ENCODE peak calls at places on chromosomes 7 and 10, in eight cellular contexts. J is HT-29; G is cardiac muscle cell; Z is activated naive CD4-positive, alpha-beta T cell treated with Interleukin-2 at 50 U/mL for 16 hours; Y is uterus; N is mucosa of gallbladder; O is EH; Q is stimulated activated CD4-positive, alpha-beta T cell treated with anti-CD3 and anti-CD28 coated beads, Interleukin-15, amount 100 ng/mL, for 48 hours. V is an unnamed sample.

GRCh38 chr7:7922684-7923385 is 45.8 kb upstream of the GLCCI1 start:
- DNase-seq in J (peak), G (no peak), Z (no peak), Y (no peak), N (no peak), O (no peak), Q (no peak), V (no peak)

GRCh38 chr10:25176421-25176968 is 1.7 kb downstream of the GPR158 start:
- DNase-seq in J (no peak), G (peak), Z (no peak), Y (no peak), N (no peak), O (no peak), Q (no peak), V (no peak)

GRCh38 chr10:48767752-48768450 is 83.2 kb downstream of the WDFY4 start:
- DNase-seq in J (no peak), G (no peak), Z (no peak), Y (no peak), N (no peak), O (no peak), Q (no peak), V (no peak)

GRCh38 chr10:18545626-18546025 is 105.8 kb downstream of the NSUN6 start:
- DNase-seq in J (no peak), G (no peak), Z (no peak), Y (no peak), N (no peak), O (peak), Q (no peak), V (no peak)

GRCh38 chr10:24703700-24704099 is 20.0 kb downstream of the ARHGAP21 start:
- DNase-seq in J (no peak), G (no peak), Z (no peak), Y (no peak), N (no peak), O (peak), Q (no peak), V (peak)

GRCh38 chr10:126839094-126839761 is 66.0 kb upstream of the DOCK1 start:
- DNase-seq in J (peak), G (no peak), Z (no peak), Y (no peak), N (peak), O (no peak), Q (no peak), V (no peak)

GRCh38 chr7:113083132-113083833 is 3.3 kb downstream of the GPR85 start:
- DNase-seq in J (no peak), G (no peak), Z (no peak), Y (no peak), N (no peak), O (no peak), Q (no peak), V (no peak)

GRCh38 chr10:120732067-120732466 is 119.1 kb upstream of the WDR11 start:
- DNase-seq in J (peak), G (no peak), Z (no peak), Y (no peak), N (no peak), O (peak), Q (no peak), V (peak)

GRCh38 chr7:130890176-130891020 is 156.4 kb upstream of the KLF14 start:
- DNase-seq in J (no peak), G (no peak), Z (no peak), Y (no peak), N (no peak), O (peak), Q (no peak), V (peak)

GRCh38 chr7:130273081-130273699 is 6.5 kb downstream of the CPA2 start:
- DNase-seq in J (no peak), G (peak), Z (no peak), Y (peak), N (no peak), O (peak), Q (no peak), V (peak)

GRCh38 chr10:86648706-86649426 is 5.5 kb upstream of the OPN4 start:
- DNase-seq in J (peak), G (no peak), Z (no peak), Y (peak), N (no peak), O (peak), Q (no peak), V (no peak)

GRCh38 chr7:47787249-47788069 is 160.8 kb downstream of the PKD1L1 start:
- DNase-seq in J (no peak), G (no peak), Z (no peak), Y (no peak), N (no peak), O (peak), Q (no peak), V (peak)

GRCh38 chr7:13032524-13032923 is 345.1 kb downstream of the ARL4A start:
- DNase-seq in J (peak), G (no peak), Z (no peak), Y (no peak), N (no peak), O (no peak), Q (no peak), V (no peak)

GRCh38 chr10:93180402-93181040 is 106.8 kb downstream of the CYP26A1 start:
- DNase-seq in J (no peak), G (no peak), Z (no peak), Y (peak), N (peak), O (peak), Q (no peak), V (peak)

GRCh38 chr10:124605856-124606812 is 138.0 kb downstream of the FAM53B start:
- DNase-seq in J (no peak), G (no peak), Z (no peak), Y (no peak), N (no peak), O (no peak), Q (no peak), V (no peak)

GRCh38 chr10:29595146-29595545 is 39.6 kb downstream of the SVIL start:
- DNase-seq in J (no peak), G (no peak), Z (no peak), Y (no peak), N (no peak), O (no peak), Q (no peak), V (no peak)

GRCh38 chr7:139673230-139673629 is 104.6 kb downstream of the HIPK2 start:
- DNase-seq in J (no peak), G (peak), Z (peak), Y (no peak), N (no peak), O (no peak), Q (peak), V (no peak)

GRCh38 chr7:22821702-22822485 is 755 bp downstream of the TOMM7 start:
- DNase-seq in J (peak), G (no peak), Z (no peak), Y (no peak), N (no peak), O (peak), Q (no peak), V (peak)

GRCh38 chr10:130227883-130228282 is 91.7 kb downstream of the GLRX3 start:
- DNase-seq in J (no peak), G (no peak), Z (no peak), Y (no peak), N (no peak), O (no peak), Q (no peak), V (no peak)

GRCh38 chr10:43054593-43054992 is 22.3 kb upstream of the RET start:
- DNase-seq in J (no peak), G (no peak), Z (no peak), Y (no peak), N (no peak), O (no peak), Q (no peak), V (no peak)

GRCh38 chr7:1397491-1398327 is 61.6 kb downstream of the MICALL2 start:
- DNase-seq in J (no peak), G (no peak), Z (no peak), Y (no peak), N (no peak), O (peak), Q (no peak), V (peak)

GRCh38 chr7:64630496-64630895 is 35.4 kb upstream of the ZNF107 start:
- DNase-seq in J (peak), G (no peak), Z (no peak), Y (no peak), N (no peak), O (peak), Q (no peak), V (peak)

GRCh38 chr7:116630932-116631449 is 41.0 kb upstream of the MET start:
- DNase-seq in J (peak), G (no peak), Z (no peak), Y (no peak), N (peak), O (peak), Q (no peak), V (peak)

GRCh38 chr10:3353235-3353634 is 180.7 kb upstream of the PITRM1 start:
- DNase-seq in J (no peak), G (no peak), Z (no peak), Y (no peak), N (no peak), O (no peak), Q (no peak), V (no peak)

GRCh38 chr10:2925631-2926030 is 141.7 kb upstream of the PFKP start:
- DNase-seq in J (peak), G (no peak), Z (no peak), Y (no peak), N (peak), O (peak), Q (no peak), V (peak)

V was measured in iris pigment epithelial cell.